ENCODE peak calls at places on chromosome 18, in nine cellular contexts. One of them, this sample, is unnamed.

GRCh38 chr18:50869150-50869549 is 9.8 kb upstream of the ME2 start:
- DNase-seq in neural progenitor cell: no peak
- DNase-seq in AG04450: no peak
- DNase-seq in uterus: no peak
- DNase-seq in brain microvascular endothelial cell: no peak
- DNase-seq in cardiac fibroblast: no peak
- DNase-seq in astrocyte of the spinal cord: no peak
- DNase-seq in spleen: no peak
- DNase-seq in endothelial cell: no peak
- DNase-seq in this sample: peak; percentile 2

GRCh38 chr18:22800551-22800951 is 132.6 kb upstream of the RBBP8 start:
- DNase-seq in neural progenitor cell: no peak
- DNase-seq in AG04450: no peak
- DNase-seq in uterus: peak; percentile 47
- DNase-seq in brain microvascular endothelial cell: no peak
- DNase-seq in cardiac fibroblast: peak; percentile 55
- DNase-seq in astrocyte of the spinal cord: no peak
- DNase-seq in spleen: no peak
- DNase-seq in endothelial cell: no peak
- DNase-seq in this sample: no peak

GRCh38 chr18:58700209-58700608 is 28.9 kb downstream of the MALT1 start:
- DNase-seq in neural progenitor cell: no peak
- DNase-seq in AG04450: no peak
- DNase-seq in uterus: no peak
- DNase-seq in brain microvascular endothelial cell: no peak
- DNase-seq in cardiac fibroblast: no peak
- DNase-seq in astrocyte of the spinal cord: no peak
- DNase-seq in spleen: no peak
- DNase-seq in endothelial cell: no peak
- DNase-seq in this sample: no peak

GRCh38 chr18:41744664-41745063 is 210.4 kb upstream of the PIK3C3 start:
- DNase-seq in neural progenitor cell: peak; percentile 60
- DNase-seq in AG04450: no peak
- DNase-seq in uterus: no peak
- DNase-seq in brain microvascular endothelial cell: no peak
- DNase-seq in cardiac fibroblast: peak; percentile 20
- DNase-seq in astrocyte of the spinal cord: no peak
- DNase-seq in spleen: no peak
- DNase-seq in endothelial cell: no peak
- DNase-seq in this sample: no peak

GRCh38 chr18:11309172-11309571 is 159.8 kb upstream of the PIEZO2 start:
- DNase-seq in neural progenitor cell: no peak
- DNase-seq in AG04450: no peak
- DNase-seq in uterus: no peak
- DNase-seq in brain microvascular endothelial cell: no peak
- DNase-seq in cardiac fibroblast: peak; percentile 40
- DNase-seq in astrocyte of the spinal cord: no peak
- DNase-seq in spleen: no peak
- DNase-seq in endothelial cell: no peak
- DNase-seq in this sample: peak; percentile 20

GRCh38 chr18:30819619-30820018 is 222.9 kb downstream of the DSC3 start:
- DNase-seq in neural progenitor cell: no peak
- DNase-seq in AG04450: no peak
- DNase-seq in uterus: no peak
- DNase-seq in brain microvascular endothelial cell: no peak
- DNase-seq in cardiac fibroblast: no peak
- DNase-seq in astrocyte of the spinal cord: no peak
- DNase-seq in spleen: no peak
- DNase-seq in endothelial cell: no peak
- DNase-seq in this sample: no peak

GRCh38 chr18:4096501-4096900 is 358.6 kb downstream of the DLGAP1 start:
- DNase-seq in neural progenitor cell: no peak
- DNase-seq in AG04450: no peak
- DNase-seq in uterus: no peak
- DNase-seq in brain microvascular endothelial cell: no peak
- DNase-seq in cardiac fibroblast: peak; percentile 61
- DNase-seq in astrocyte of the spinal cord: peak; percentile 41
- DNase-seq in spleen: no peak
- DNase-seq in endothelial cell: no peak
- DNase-seq in this sample: no peak

GRCh38 chr18:79416022-79416676 is 20.4 kb downstream of the NFATC1 start:
- DNase-seq in neural progenitor cell: no peak
- DNase-seq in AG04450: no peak
- DNase-seq in uterus: no peak
- DNase-seq in brain microvascular endothelial cell: no peak
- DNase-seq in cardiac fibroblast: no peak
- DNase-seq in astrocyte of the spinal cord: no peak
- DNase-seq in spleen: peak; percentile 62
- DNase-seq in endothelial cell: no peak
- DNase-seq in this sample: no peak

GRCh38 chr18:60445341-60445740 is 72.8 kb upstream of the MC4R start:
- DNase-seq in neural progenitor cell: no peak
- DNase-seq in AG04450: no peak
- DNase-seq in uterus: no peak
- DNase-seq in brain microvascular endothelial cell: peak; percentile 66
- DNase-seq in cardiac fibroblast: peak; percentile 2
- DNase-seq in astrocyte of the spinal cord: peak; percentile 26
- DNase-seq in spleen: no peak
- DNase-seq in endothelial cell: no peak
- DNase-seq in this sample: no peak

GRCh38 chr18:48452863-48453323 is 43.7 kb upstream of the ZBTB7C start:
- DNase-seq in neural progenitor cell: peak; percentile 47
- DNase-seq in AG04450: no peak
- DNase-seq in uterus: no peak
- DNase-seq in brain microvascular endothelial cell: no peak
- DNase-seq in cardiac fibroblast: peak; percentile 62
- DNase-seq in astrocyte of the spinal cord: peak; percentile 19
- DNase-seq in spleen: no peak
- DNase-seq in endothelial cell: no peak
- DNase-seq in this sample: no peak

GRCh38 chr18:41395695-41396094 is 559.3 kb upstream of the PIK3C3 start:
- DNase-seq in neural progenitor cell: no peak
- DNase-seq in AG04450: no peak
- DNase-seq in uterus: no peak
- DNase-seq in brain microvascular endothelial cell: peak; percentile 6
- DNase-seq in cardiac fibroblast: peak; percentile 5
- DNase-seq in astrocyte of the spinal cord: no peak
- DNase-seq in spleen: no peak
- DNase-seq in endothelial cell: no peak
- DNase-seq in this sample: no peak

GRCh38 chr18:67359868-67360838 is 156.4 kb downstream of the DSEL start:
- DNase-seq in neural progenitor cell: no peak
- DNase-seq in AG04450: peak; percentile 81
- DNase-seq in uterus: peak; percentile 49
- DNase-seq in brain microvascular endothelial cell: peak; percentile 98
- DNase-seq in cardiac fibroblast: peak; percentile 89
- DNase-seq in astrocyte of the spinal cord: peak; percentile 96
- DNase-seq in spleen: no peak
- DNase-seq in endothelial cell: no peak
- DNase-seq in this sample: peak; percentile 90

GRCh38 chr18:62325806-62326645 is 916 bp downstream of the TNFRSF11A start:
- DNase-seq in neural progenitor cell: peak; percentile 37
- DNase-seq in AG04450: no peak
- DNase-seq in uterus: no peak
- DNase-seq in brain microvascular endothelial cell: no peak
- DNase-seq in cardiac fibroblast: peak; percentile 13
- DNase-seq in astrocyte of the spinal cord: no peak
- DNase-seq in spleen: peak; percentile 79
- DNase-seq in endothelial cell: no peak
- DNase-seq in this sample: peak; percentile 18

GRCh38 chr18:62323483-62324354 is 1.4 kb upstream of the TNFRSF11A start:
- DNase-seq in neural progenitor cell: no peak
- DNase-seq in AG04450: no peak
- DNase-seq in uterus: no peak
- DNase-seq in brain microvascular endothelial cell: no peak
- DNase-seq in cardiac fibroblast: no peak
- DNase-seq in astrocyte of the spinal cord: no peak
- DNase-seq in spleen: no peak
- DNase-seq in endothelial cell: no peak
- DNase-seq in this sample: no peak

GRCh38 chr18:62324355-62324828 is 718 bp upstream of the TNFRSF11A start:
- DNase-seq in neural progenitor cell: peak; percentile 28
- DNase-seq in AG04450: no peak
- DNase-seq in uterus: no peak
- DNase-seq in brain microvascular endothelial cell: no peak
- DNase-seq in cardiac fibroblast: no peak
- DNase-seq in astrocyte of the spinal cord: no peak
- DNase-seq in spleen: no peak
- DNase-seq in endothelial cell: no peak
- DNase-seq in this sample: no peak

GRCh38 chr18:62326646-62327348 is 1.7 kb downstream of the TNFRSF11A start:
- DNase-seq in neural progenitor cell: no peak
- DNase-seq in AG04450: no peak
- DNase-seq in uterus: no peak
- DNase-seq in brain microvascular endothelial cell: no peak
- DNase-seq in cardiac fibroblast: no peak
- DNase-seq in astrocyte of the spinal cord: no peak
- DNase-seq in spleen: no peak
- DNase-seq in endothelial cell: no peak
- DNase-seq in this sample: no peak

GRCh38 chr18:62324917-62325805 is at the start of gene TNFRSF11A:
- DNase-seq in neural progenitor cell: peak; percentile 86
- DNase-seq in AG04450: no peak
- DNase-seq in uterus: no peak
- DNase-seq in brain microvascular endothelial cell: no peak
- DNase-seq in cardiac fibroblast: peak; percentile 12
- DNase-seq in astrocyte of the spinal cord: no peak
- DNase-seq in spleen: peak; percentile 87
- DNase-seq in endothelial cell: peak; percentile 84
- DNase-seq in this sample: peak; percentile 61
- TF ChIP-seq CTCF in neural progenitor cell: peak; percentile 56
- TF ChIP-seq CTCF in AG04450: no peak
- TF ChIP-seq CTCF in uterus: no peak
- TF ChIP-seq CTCF in brain microvascular endothelial cell: no peak
- TF ChIP-seq CTCF in cardiac fibroblast: no peak
- TF ChIP-seq CTCF in astrocyte of the spinal cord: peak; percentile 24
- TF ChIP-seq CTCF in spleen: no peak
- TF ChIP-seq CTCF in endothelial cell: peak; percentile 69
- TF ChIP-seq CTCF in this sample: peak; percentile 52

DNA sequence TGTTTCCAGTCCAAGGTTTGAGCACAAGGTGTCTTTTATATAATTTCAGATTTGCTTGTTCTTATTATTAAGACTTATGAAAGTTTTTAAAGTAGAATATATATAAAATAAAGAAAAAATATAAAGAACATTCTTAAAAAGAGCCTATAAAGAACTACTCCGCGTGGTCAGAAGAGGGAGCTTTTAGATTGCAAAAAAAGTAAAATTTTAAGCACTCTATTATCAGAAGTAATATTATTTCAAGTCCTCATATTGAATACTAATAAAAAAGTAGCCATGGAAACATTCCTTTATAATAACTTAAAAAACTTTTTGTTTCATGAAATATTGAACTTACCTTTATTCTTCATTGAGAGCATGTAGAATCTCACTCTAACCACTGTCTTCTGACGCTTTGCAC is 51.4 kb downstream of the LINC00305 start:
- DNase-seq in neural progenitor cell: no peak
- DNase-seq in AG04450: no peak
- DNase-seq in uterus: no peak
- DNase-seq in brain microvascular endothelial cell: no peak
- DNase-seq in cardiac fibroblast: no peak
- DNase-seq in astrocyte of the spinal cord: peak; percentile 40
- DNase-seq in spleen: no peak
- DNase-seq in endothelial cell: no peak
- DNase-seq in this sample: no peak
- TF ChIP-seq CTCF in neural progenitor cell: peak; percentile 63
- TF ChIP-seq CTCF in AG04450: no peak
- TF ChIP-seq CTCF in uterus: no peak
- TF ChIP-seq CTCF in brain microvascular endothelial cell: peak; percentile 11
- TF ChIP-seq CTCF in cardiac fibroblast: no peak
- TF ChIP-seq CTCF in astrocyte of the spinal cord: peak; percentile 43
- TF ChIP-seq CTCF in spleen: no peak
- TF ChIP-seq CTCF in endothelial cell: no peak
- TF ChIP-seq CTCF in this sample: peak; percentile 33

DNA sequence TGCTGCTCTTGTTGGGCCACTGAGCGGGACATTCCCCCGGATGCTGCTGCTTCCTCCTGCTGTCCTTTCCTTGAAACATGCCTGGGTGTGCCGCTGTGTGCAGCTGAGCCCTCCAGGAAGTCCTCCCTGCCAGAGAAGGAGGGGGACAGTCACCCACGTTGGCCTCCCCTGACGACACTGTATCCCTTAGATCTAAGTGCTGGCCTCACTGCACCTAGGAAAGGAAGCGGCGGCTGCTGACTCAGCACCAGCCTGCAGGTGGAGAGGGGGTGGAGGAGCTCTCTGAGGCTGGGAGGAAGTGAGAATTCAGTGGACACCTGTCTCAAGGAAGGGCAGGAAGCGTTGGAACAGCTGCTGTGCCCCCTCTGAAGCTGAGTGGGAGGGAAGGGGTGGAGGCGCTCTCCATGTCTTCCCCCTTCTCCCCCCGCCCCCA is 239.8 kb downstream of the HAUS1 start:
- DNase-seq in neural progenitor cell: no peak
- DNase-seq in AG04450: no peak
- DNase-seq in uterus: no peak
- DNase-seq in brain microvascular endothelial cell: no peak
- DNase-seq in cardiac fibroblast: no peak
- DNase-seq in astrocyte of the spinal cord: no peak
- DNase-seq in spleen: peak; percentile 88
- DNase-seq in endothelial cell: peak; percentile 28
- DNase-seq in this sample: peak; percentile 16
- TF ChIP-seq CTCF in neural progenitor cell: no peak
- TF ChIP-seq CTCF in AG04450: no peak
- TF ChIP-seq CTCF in uterus: no peak
- TF ChIP-seq CTCF in brain microvascular endothelial cell: no peak
- TF ChIP-seq CTCF in cardiac fibroblast: no peak
- TF ChIP-seq CTCF in astrocyte of the spinal cord: no peak
- TF ChIP-seq CTCF in spleen: no peak
- TF ChIP-seq CTCF in endothelial cell: no peak
- TF ChIP-seq CTCF in this sample: no peak

GRCh38 chr18:2655954-2656236 is 369 bp downstream of the SMCHD1 start:
- DNase-seq in neural progenitor cell: no peak
- DNase-seq in AG04450: no peak
- DNase-seq in uterus: peak; percentile 52
- DNase-seq in brain microvascular endothelial cell: peak; percentile 16
- DNase-seq in cardiac fibroblast: no peak
- DNase-seq in astrocyte of the spinal cord: no peak
- DNase-seq in spleen: no peak
- DNase-seq in endothelial cell: no peak
- DNase-seq in this sample: no peak
- TF ChIP-seq CTCF in neural progenitor cell: peak; percentile 13
- TF ChIP-seq CTCF in AG04450: no peak
- TF ChIP-seq CTCF in uterus: no peak
- TF ChIP-seq CTCF in brain microvascular endothelial cell: no peak
- TF ChIP-seq CTCF in cardiac fibroblast: no peak
- TF ChIP-seq CTCF in astrocyte of the spinal cord: no peak
- TF ChIP-seq CTCF in spleen: no peak
- TF ChIP-seq CTCF in endothelial cell: no peak
- TF ChIP-seq CTCF in this sample: no peak